ENCODE peak calls at places on chromosome 11, in ten cellular contexts. One of them, this sample, is unnamed.

GRCh38 chr11:130622126-130622525 is 173.7 kb downstream of the ADAMTS15 start:
- DNase-seq in NB4: no peak
- DNase-seq in mesothelial cell of epicardium: no peak
- DNase-seq in NCI-H345: no peak
- DNase-seq in occipital lobe: no peak
- DNase-seq in SK-N-MC: no peak
- DNase-seq in cardiac fibroblast: no peak
- DNase-seq in left ventricle myocardium inferior: no peak
- DNase-seq in Daoy: peak
- DNase-seq in anterior cingulate cortex: no peak
- DNase-seq in this sample: no peak

GRCh38 chr11:104254347-104254746 is 90.4 kb upstream of the PDGFD start:
- DNase-seq in left ventricle myocardium inferior: no peak
- DNase-seq in NCI-H345: no peak
- DNase-seq in Daoy: no peak
- DNase-seq in cardiac fibroblast: peak
- DNase-seq in anterior cingulate cortex: no peak
- DNase-seq in mesothelial cell of epicardium: no peak
- DNase-seq in occipital lobe: no peak
- DNase-seq in NB4: peak
- DNase-seq in SK-N-MC: no peak
- DNase-seq in this sample: peak

GRCh38 chr11:129226207-129226798 is 34.2 kb upstream of the ARHGAP32 start:
- DNase-seq in Daoy: no peak
- DNase-seq in NCI-H345: no peak
- DNase-seq in cardiac fibroblast: no peak
- DNase-seq in anterior cingulate cortex: no peak
- DNase-seq in SK-N-MC: no peak
- DNase-seq in mesothelial cell of epicardium: no peak
- DNase-seq in left ventricle myocardium inferior: no peak
- DNase-seq in NB4: no peak
- DNase-seq in occipital lobe: no peak
- DNase-seq in this sample: no peak

GRCh38 chr11:77886401-77886800 is 65.5 kb downstream of the AAMDC start:
- DNase-seq in NB4: no peak
- DNase-seq in cardiac fibroblast: no peak
- DNase-seq in NCI-H345: no peak
- DNase-seq in mesothelial cell of epicardium: no peak
- DNase-seq in SK-N-MC: no peak
- DNase-seq in occipital lobe: no peak
- DNase-seq in Daoy: no peak
- DNase-seq in anterior cingulate cortex: no peak
- DNase-seq in left ventricle myocardium inferior: no peak
- DNase-seq in this sample: no peak

GRCh38 chr11:64777449-64778222 is 706 bp downstream of the SF1 start:
- DNase-seq in Daoy: peak
- DNase-seq in anterior cingulate cortex: peak
- DNase-seq in left ventricle myocardium inferior: peak
- DNase-seq in NB4: peak
- DNase-seq in mesothelial cell of epicardium: peak
- DNase-seq in occipital lobe: peak
- DNase-seq in SK-N-MC: no peak
- DNase-seq in NCI-H345: peak
- DNase-seq in cardiac fibroblast: peak
- DNase-seq in this sample: peak

GRCh38 chr11:64089915-64090810 is 54.4 kb downstream of the FLRT1 start:
- DNase-seq in left ventricle myocardium inferior: no peak
- DNase-seq in NCI-H345: no peak
- DNase-seq in NB4: peak
- DNase-seq in SK-N-MC: no peak
- DNase-seq in occipital lobe: no peak
- DNase-seq in anterior cingulate cortex: no peak
- DNase-seq in mesothelial cell of epicardium: no peak
- DNase-seq in cardiac fibroblast: no peak
- DNase-seq in Daoy: no peak
- DNase-seq in this sample: peak

GRCh38 chr11:88250566-88251080 is 75.4 kb upstream of the RAB38 start:
- DNase-seq in cardiac fibroblast: no peak
- DNase-seq in anterior cingulate cortex: no peak
- DNase-seq in left ventricle myocardium inferior: no peak
- DNase-seq in occipital lobe: no peak
- DNase-seq in Daoy: no peak
- DNase-seq in NCI-H345: no peak
- DNase-seq in SK-N-MC: no peak
- DNase-seq in mesothelial cell of epicardium: no peak
- DNase-seq in NB4: no peak
- DNase-seq in this sample: no peak

GRCh38 chr11:126646701-126647209 is 291.3 kb downstream of the ST3GAL4 start:
- DNase-seq in mesothelial cell of epicardium: no peak
- DNase-seq in anterior cingulate cortex: no peak
- DNase-seq in NB4: no peak
- DNase-seq in cardiac fibroblast: peak
- DNase-seq in left ventricle myocardium inferior: no peak
- DNase-seq in Daoy: no peak
- DNase-seq in occipital lobe: no peak
- DNase-seq in SK-N-MC: no peak
- DNase-seq in NCI-H345: no peak
- DNase-seq in this sample: no peak

GRCh38 chr11:125371451-125371935 is 124.6 kb downstream of the FEZ1 start:
- DNase-seq in anterior cingulate cortex: no peak
- DNase-seq in left ventricle myocardium inferior: no peak
- DNase-seq in Daoy: no peak
- DNase-seq in occipital lobe: no peak
- DNase-seq in NCI-H345: no peak
- DNase-seq in cardiac fibroblast: no peak
- DNase-seq in NB4: no peak
- DNase-seq in mesothelial cell of epicardium: no peak
- DNase-seq in SK-N-MC: no peak
- DNase-seq in this sample: peak

GRCh38 chr11:111514216-111515031 is at the start of gene HOATZ:
- DNase-seq in anterior cingulate cortex: peak
- DNase-seq in occipital lobe: no peak
- DNase-seq in cardiac fibroblast: peak
- DNase-seq in left ventricle myocardium inferior: no peak
- DNase-seq in SK-N-MC: no peak
- DNase-seq in mesothelial cell of epicardium: peak
- DNase-seq in Daoy: no peak
- DNase-seq in NCI-H345: peak
- DNase-seq in NB4: no peak
- DNase-seq in this sample: peak

GRCh38 chr11:541433-541885 is 4.1 kb downstream of the LRRC56 start:
- DNase-seq in mesothelial cell of epicardium: no peak
- DNase-seq in NCI-H345: no peak
- DNase-seq in occipital lobe: no peak
- DNase-seq in anterior cingulate cortex: no peak
- DNase-seq in NB4: no peak
- DNase-seq in left ventricle myocardium inferior: no peak
- DNase-seq in Daoy: no peak
- DNase-seq in cardiac fibroblast: no peak
- DNase-seq in SK-N-MC: no peak
- DNase-seq in this sample: no peak